ENCODE peak calls at places on chromosomes 16 and 17, in nine cellular contexts. J is foreskin keratinocyte, Z is astrocyte of the cerebellum, G is HS-27A, Y is activated T-cell treated with anti-CD3 and anti-CD28 coated beads for 1 hour, U is HEK293T, S is NCI-H146, O is heart right ventricle, B is mesendoderm. F is an unnamed sample.

GRCh38 chr17:38606646-38607611 is 1.2 kb upstream of the SRCIN1 start:
- DNase-seq in J (no peak), Z (no peak), G (no peak), Y (no peak), U (no peak), S (peak; percentile 26), O (peak; percentile 64), B (peak; percentile 30), F (no peak)

GRCh38 chr17:44007346-44008204 is 3.2 kb downstream of the NAGS start:
- DNase-seq in J (no peak), Z (no peak), G (no peak), Y (no peak), U (no peak), S (no peak), O (no peak), B (peak; percentile 20), F (no peak)

GRCh38 chr17:7548585-7549400 is at the start of gene TNFSF12:
- DNase-seq in J (peak; percentile 27), Z (no peak), G (no peak), Y (peak; percentile 51), U (peak; percentile 50), S (peak; percentile 40), O (peak; percentile 83), B (peak; percentile 44), F (peak; percentile 59)

GRCh38 chr17:39629894-39630293 is 3.1 kb downstream of the PPP1R1B start:
- DNase-seq in J (no peak), Z (no peak), G (no peak), Y (no peak), U (no peak), S (no peak), O (no peak), B (no peak), F (no peak)

GRCh38 chr16:68079616-68080344 is 5.4 kb upstream of the NFATC3 start:
- DNase-seq in J (no peak), Z (no peak), G (no peak), Y (peak; percentile 48), U (no peak), S (no peak), O (peak; percentile 88), B (no peak), F (peak; percentile 91)

GRCh38 chr17:27349540-27350021 is 55.7 kb downstream of the WSB1 start:
- DNase-seq in J (peak; percentile 72), Z (no peak), G (no peak), Y (no peak), U (no peak), S (no peak), O (no peak), B (peak; percentile 64), F (no peak)

GRCh38 chr17:45248132-45248936 is 13.6 kb downstream of the SPATA32 start:
- DNase-seq in J (peak; percentile 61), Z (no peak), G (no peak), Y (peak; percentile 72), U (peak; percentile 42), S (peak; percentile 75), O (no peak), B (peak; percentile 81), F (peak; percentile 76)

GRCh38 chr16:88568710-88569613 is 1.2 kb upstream of the ZC3H18 start:
- DNase-seq in J (no peak), Z (no peak), G (no peak), Y (no peak), U (no peak), S (no peak), O (no peak), B (no peak), F (no peak)

GRCh38 chr17:7560172-7561027 is 1.3 kb upstream of the SENP3 start:
- DNase-seq in J (peak; percentile 57), Z (no peak), G (no peak), Y (no peak), U (peak; percentile 80), S (peak; percentile 51), O (peak; percentile 63), B (peak; percentile 91), F (peak; percentile 52)

GRCh38 chr17:3554440-3554839 is 3.2 kb downstream of the TRPV3 start:
- DNase-seq in J (no peak), Z (no peak), G (no peak), Y (no peak), U (no peak), S (no peak), O (no peak), B (no peak), F (no peak)

GRCh38 chr17:1050246-1050995 is 53.5 kb downstream of the TIMM22 start:
- DNase-seq in J (no peak), Z (no peak), G (no peak), Y (no peak), U (no peak), S (no peak), O (no peak), B (no peak), F (no peak)

GRCh38 chr16:54933281-54934150 is 2.9 kb downstream of the IRX5 start:
- DNase-seq in J (peak; percentile 60), Z (no peak), G (no peak), Y (no peak), U (no peak), S (no peak), O (no peak), B (peak; percentile 18), F (no peak)

GRCh38 chr16:23408242-23409201 is 44.5 kb downstream of the COG7 start:
- DNase-seq in J (peak; percentile 24), Z (no peak), G (no peak), Y (no peak), U (peak; percentile 34), S (peak; percentile 42), O (peak; percentile 61), B (peak; percentile 61), F (no peak)

GRCh38 chr17:82061047-82061925 is 4.3 kb downstream of the DUS1L start:
- DNase-seq in J (no peak), Z (no peak), G (no peak), Y (no peak), U (no peak), S (no peak), O (no peak), B (no peak), F (no peak)

GRCh38 chr17:38403491-38403890 is 24.8 kb upstream of the ARHGAP23 start:
- DNase-seq in J (no peak), Z (no peak), G (no peak), Y (no peak), U (no peak), S (peak; percentile 65), O (no peak), B (peak; percentile 67), F (no peak)

GRCh38 chr17:17506893-17507464 is 10.8 kb upstream of the RASD1 start:
- DNase-seq in J (no peak), Z (no peak), G (no peak), Y (no peak), U (no peak), S (peak; percentile 67), O (peak; percentile 60), B (no peak), F (no peak)

GRCh38 chr17:67013891-67014290 is 30.5 kb upstream of the CACNG1 start:
- DNase-seq in J (no peak), Z (no peak), G (no peak), Y (no peak), U (no peak), S (no peak), O (no peak), B (peak; percentile 32), F (no peak)

GRCh38 chr17:1709403-1709891 is 730 bp downstream of the TLCD2 start:
- DNase-seq in J (no peak), Z (no peak), G (no peak), Y (no peak), U (no peak), S (no peak), O (no peak), B (no peak), F (no peak)

GRCh38 chr17:20968913-20969616 is 73.7 kb downstream of the USP22 start:
- DNase-seq in J (no peak), Z (no peak), G (no peak), Y (no peak), U (no peak), S (no peak), O (no peak), B (no peak), F (no peak)

GRCh38 chr16:70252355-70252988 is 732 bp upstream of the EXOSC6 start:
- DNase-seq in J (no peak), Z (no peak), G (no peak), Y (no peak), U (peak; percentile 68), S (no peak), O (no peak), B (peak; percentile 60), F (no peak)

GRCh38 chr17:77131919-77132318 is 8.8 kb upstream of the SEC14L1 start:
- DNase-seq in J (peak; percentile 59), Z (no peak), G (no peak), Y (no peak), U (no peak), S (no peak), O (no peak), B (no peak), F (no peak)

GRCh38 chr16:4082474-4083044 is 33.7 kb downstream of the ADCY9 start:
- DNase-seq in J (no peak), Z (no peak), G (no peak), Y (no peak), U (no peak), S (no peak), O (no peak), B (no peak), F (no peak)

GRCh38 chr17:73123606-73124320 is 31.3 kb upstream of the SLC39A11 start:
- DNase-seq in J (no peak), Z (no peak), G (no peak), Y (no peak), U (no peak), S (no peak), O (no peak), B (no peak), F (no peak)

GRCh38 chr17:37710344-37710886 is 34.4 kb downstream of the HNF1B start:
- DNase-seq in J (no peak), Z (peak; percentile 37), G (no peak), Y (no peak), U (peak; percentile 38), S (peak; percentile 86), O (no peak), B (peak; percentile 100), F (no peak)

GRCh38 chr17:81148571-81148970 is 16.7 kb upstream of the PVALEF start:
- DNase-seq in J (no peak), Z (no peak), G (no peak), Y (no peak), U (no peak), S (no peak), O (no peak), B (no peak), F (no peak)

GRCh38 chr17:76725580-76726230 is 701 bp downstream of the JMJD6 start:
- DNase-seq in J (no peak), Z (no peak), G (no peak), Y (peak; percentile 61), U (peak; percentile 58), S (peak; percentile 59), O (peak; percentile 85), B (peak; percentile 42), F (peak; percentile 66)

GRCh38 chr17:42075789-42076188 is 22.5 kb downstream of the ZNF385C start:
- DNase-seq in J (no peak), Z (no peak), G (no peak), Y (no peak), U (no peak), S (no peak), O (no peak), B (no peak), F (no peak)

GRCh38 chr16:3598236-3598635 is 13.2 kb downstream of the SLX4 start:
- DNase-seq in J (no peak), Z (no peak), G (no peak), Y (no peak), U (no peak), S (no peak), O (no peak), B (no peak), F (no peak)

GRCh38 chr17:44109312-44109630 is 14.2 kb downstream of the HDAC5 start:
- DNase-seq in J (no peak), Z (no peak), G (no peak), Y (no peak), U (no peak), S (no peak), O (no peak), B (no peak), F (no peak)

GRCh38 chr17:31537558-31537957 is 146.1 kb downstream of the RAB11FIP4 start:
- DNase-seq in J (peak; percentile 16), Z (no peak), G (no peak), Y (no peak), U (no peak), S (peak; percentile 11), O (no peak), B (no peak), F (no peak)

F was measured in T-helper 2 cell treated with Interferon-gamma antibody and Interleukin-4, amounts not matched to agents 5 μg/mL and 100 μg/mL, for 36 hours.